ENCODE peak calls at places on chromosomes 3 and 15, in six cellular contexts. F is neural progenitor cell, U is MCF 10A, P is GM13977, G is PC-9, A is H9. V is an unnamed sample.

GRCh38 chr3:159637895-159638542 is 350.6 kb upstream of the IL12A start:
- DNase-seq in F (no peak), G (peak), P (no peak), A (no peak), U (peak), V (no peak)

GRCh38 chr3:49620728-49621127 is 53.4 kb upstream of the APEH start:
- DNase-seq in F (no peak), A (no peak), P (no peak), G (no peak), U (no peak), V (no peak)

GRCh38 chr3:78235841-78236240 is 1195.9 kb downstream of the ROBO2 start:
- DNase-seq in A (no peak), G (no peak), F (no peak), P (no peak), U (no peak), V (no peak)

GRCh38 chr15:31235298-31236183 is 91.1 kb upstream of the KLF13 start:
- DNase-seq in P (no peak), A (no peak), F (no peak), G (no peak), U (peak), V (no peak)

GRCh38 chr3:151923901-151924300 is 50.5 kb downstream of the SUCNR1 start:
- DNase-seq in F (no peak), U (peak), P (no peak), A (no peak), G (no peak), V (no peak)

GRCh38 chr3:188448813-188449212 is 294.9 kb downstream of the LPP start:
- DNase-seq in F (no peak), A (no peak), G (no peak), U (no peak), P (no peak), V (no peak)

GRCh38 chr3:133413166-133414020 is 13.5 kb downstream of the BFSP2 start:
- DNase-seq in F (peak), U (no peak), A (no peak), P (no peak), G (peak), V (no peak)

GRCh38 chr15:44584162-44584749 is 47.3 kb downstream of the EIF3J start:
- DNase-seq in F (peak), P (no peak), G (peak), U (peak), A (peak), V (peak)

GRCh38 chr3:62768896-62769295 is 106.3 kb downstream of the CADPS start:
- DNase-seq in U (no peak), G (no peak), A (no peak), P (no peak), F (no peak), V (no peak)

GRCh38 chr15:57663262-57663661 is 43.3 kb upstream of the POLR2M start:
- DNase-seq in A (no peak), G (no peak), F (no peak), P (no peak), U (no peak), V (no peak)

GRCh38 chr3:27633224-27633545 is 88.9 kb downstream of the EOMES start:
- DNase-seq in G (no peak), F (no peak), U (no peak), A (no peak), P (no peak), V (no peak)

GRCh38 chr3:47108546-47108945 is 55.4 kb downstream of the SETD2 start:
- DNase-seq in U (no peak), G (no peak), P (no peak), A (peak), F (peak), V (no peak)

GRCh38 chr15:77541421-77542181 is 91.1 kb downstream of the LINGO1 start:
- DNase-seq in F (peak), U (no peak), G (no peak), P (no peak), A (no peak), V (no peak)

GRCh38 chr3:122572940-122573412 is 4.5 kb upstream of the PARP15 start:
- DNase-seq in U (peak), F (peak), A (peak), P (no peak), G (peak), V (no peak)

GRCh38 chr3:53230041-53230621 is 25.7 kb downstream of the TKT start:
- DNase-seq in U (no peak), G (no peak), F (no peak), P (no peak), A (peak), V (peak)

GRCh38 chr15:74302821-74303359 is 64.6 kb downstream of the CYP11A1 start:
- DNase-seq in A (peak), U (peak), F (peak), P (peak), G (no peak), V (peak)

GRCh38 chr15:32694222-32694983 is 23.4 kb upstream of the GREM1 start:
- DNase-seq in P (no peak), G (no peak), A (no peak), U (no peak), F (no peak), V (no peak)

GRCh38 chr15:88202231-88202630 is 54.3 kb downstream of the NTRK3 start:
- DNase-seq in G (no peak), P (no peak), U (no peak), A (no peak), F (no peak), V (no peak)

GRCh38 chr15:101534376-101534970 is 45.0 kb upstream of the PCSK6 start:
- DNase-seq in A (peak), U (no peak), F (peak), G (no peak), P (no peak), V (no peak)

GRCh38 chr15:51751687-51752683 is 588 bp downstream of the TMOD2 start:
- DNase-seq in G (no peak), F (peak), P (peak), U (no peak), A (peak), V (peak)

GRCh38 chr15:79989682-79990081 is 18.7 kb upstream of the BCL2A1 start:
- DNase-seq in A (no peak), P (no peak), G (peak), F (no peak), U (peak), V (no peak)

GRCh38 chr3:8460050-8460708 is 41.4 kb upstream of the LMCD1 start:
- DNase-seq in U (no peak), F (no peak), A (no peak), P (no peak), G (no peak), V (no peak)

GRCh38 chr3:108030915-108031425 is 59.9 kb downstream of the CD47 start:
- DNase-seq in F (no peak), P (no peak), A (no peak), G (no peak), U (no peak), V (no peak)

GRCh38 chr15:65856821-65857455 is 12.4 kb upstream of the RAB11A start:
- DNase-seq in F (peak), A (peak), U (peak), P (peak), G (peak), V (peak)

GRCh38 chr15:29064731-29065130 is 179.0 kb downstream of the APBA2 start:
- DNase-seq in A (no peak), U (no peak), P (no peak), F (no peak), G (no peak), V (no peak)

GRCh38 chr3:116135462-116135861 is 309.8 kb downstream of the LSAMP start:
- DNase-seq in U (no peak), P (no peak), F (no peak), A (no peak), G (no peak), V (no peak)

GRCh38 chr15:47332481-47332880 is 384.8 kb upstream of the SEMA6D start:
- DNase-seq in F (no peak), P (no peak), U (no peak), A (no peak), G (no peak), V (peak)

GRCh38 chr3:52047295-52047960 is 8.9 kb downstream of the DUSP7 start:
- DNase-seq in A (no peak), P (no peak), F (no peak), G (no peak), U (peak), V (no peak)

GRCh38 chr15:68781766-68782588 is 38.7 kb downstream of the ANP32A start:
- DNase-seq in P (no peak), A (peak), U (no peak), F (no peak), G (no peak), V (peak)

GRCh38 chr3:42827654-42828053 is 18.4 kb downstream of the ACKR2 start:
- DNase-seq in G (peak), A (no peak), F (no peak), U (no peak), P (no peak), V (no peak)

GRCh38 chr3:12662593-12663310 is 1.2 kb downstream of the RAF1 start:
- DNase-seq in F (peak), G (no peak), A (no peak), P (no peak), U (peak), V (peak)

GRCh38 chr3:106765342-106765741 is 611.9 kb upstream of the CCDC54 start:
- DNase-seq in F (no peak), P (no peak), G (peak), U (peak), A (no peak), V (no peak)

GRCh38 chr15:90004671-90005070 is 3.5 kb downstream of the ZNF710 start:
- DNase-seq in G (peak), A (no peak), F (no peak), U (peak), P (no peak), V (no peak)

GRCh38 chr15:72915843-72916242 is 132.3 kb upstream of the ADPGK start:
- DNase-seq in P (no peak), A (no peak), F (no peak), U (no peak), G (no peak), V (no peak)

GRCh38 chr15:72907733-72908132 is 124.2 kb upstream of the ADPGK start:
- DNase-seq in A (no peak), P (no peak), G (no peak), F (no peak), U (no peak), V (no peak)

GRCh38 chr15:72916939-72917338 is 133.4 kb upstream of the ADPGK start:
- DNase-seq in U (peak), A (no peak), G (no peak), P (no peak), F (no peak), V (no peak)

GRCh38 chr15:72912121-72912520 is 128.6 kb upstream of the ADPGK start:
- DNase-seq in G (no peak), F (no peak), A (no peak), P (no peak), U (no peak), V (peak)

GRCh38 chr15:72911658-72912057 is 128.1 kb upstream of the ADPGK start:
- DNase-seq in P (no peak), G (no peak), A (no peak), F (no peak), U (no peak), V (no peak)
- TF ChIP-seq CTCF in P (no peak), G (no peak), A (no peak), F (no peak), U (no peak), V (no peak)

DNA sequence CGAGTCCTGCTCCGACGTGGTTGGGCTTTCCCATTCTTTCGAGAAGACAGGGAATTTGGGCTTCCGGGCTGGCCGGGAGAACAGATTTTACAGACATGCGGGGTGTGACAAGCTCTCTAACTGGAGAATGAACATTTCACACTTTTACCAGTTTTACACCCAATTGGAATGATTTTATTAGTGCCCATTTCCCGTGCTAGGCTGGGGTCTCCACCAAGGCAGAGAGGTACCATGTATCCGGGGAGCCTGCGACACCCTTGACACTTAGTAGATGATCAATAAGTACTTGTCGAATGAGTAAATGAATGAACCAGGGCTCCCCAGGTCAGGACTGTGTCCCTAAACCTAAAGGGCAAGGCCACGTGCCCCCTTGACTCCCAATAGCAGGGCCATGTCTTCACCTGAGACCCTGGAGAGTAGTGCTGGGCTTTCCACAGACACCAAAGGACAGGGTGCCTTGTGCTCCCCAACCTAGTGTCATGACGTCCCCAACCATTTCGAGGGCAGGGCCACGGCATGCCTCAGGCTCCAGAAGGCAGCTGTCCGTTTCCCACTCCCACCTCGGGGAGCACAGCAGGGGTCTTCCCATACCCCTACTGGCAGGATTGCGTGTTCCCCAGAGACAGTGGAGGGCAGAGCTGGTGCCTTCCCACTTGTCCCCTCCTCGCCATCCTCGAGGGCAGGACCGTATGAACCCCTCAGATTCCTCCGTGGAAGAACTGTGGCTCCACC is 680 bp upstream of the MYD88 start:
- DNase-seq in F (peak), P (peak), A (peak), G (no peak), U (no peak), V (no peak)
- TF ChIP-seq CTCF in F (peak), P (no peak), A (peak), G (no peak), U (no peak), V (no peak)

GRCh38 chr15:95760508-95760907 is 570.0 kb upstream of the NR2F2 start:
- DNase-seq in U (peak), P (no peak), G (no peak), F (peak), A (peak), V (peak)
- TF ChIP-seq CTCF in U (no peak), P (no peak), G (no peak), F (peak), A (peak), V (peak)

GRCh38 chr15:70213779-70214178 is 116.1 kb upstream of the TLE3 start:
- DNase-seq in G (no peak), U (no peak), P (no peak), A (peak), F (no peak), V (no peak)

GRCh38 chr15:70212963-70213315 is 115.2 kb upstream of the TLE3 start:
- DNase-seq in G (no peak), U (no peak), F (no peak), P (no peak), A (peak), V (no peak)

GRCh38 chr15:70214941-70215635 is 117.4 kb upstream of the TLE3 start:
- DNase-seq in U (no peak), P (no peak), G (no peak), F (no peak), A (no peak), V (no peak)

GRCh38 chr15:70215951-70216350 is 118.2 kb upstream of the TLE3 start:
- DNase-seq in A (no peak), P (no peak), F (no peak), U (no peak), G (no peak), V (no peak)

GRCh38 chr15:70214266-70214665 is 116.5 kb upstream of the TLE3 start:
- DNase-seq in U (no peak), F (no peak), P (no peak), A (peak), G (no peak), V (peak)
- TF ChIP-seq CTCF in U (no peak), F (no peak), P (no peak), A (peak), G (peak), V (peak)

GRCh38 chr3:141370065-141370533 is 1.8 kb downstream of the ZBTB38 start:
- DNase-seq in G (peak), P (peak), F (peak), U (peak), A (peak), V (peak)
- TF ChIP-seq CTCF in G (no peak), P (peak), F (peak), U (no peak), A (peak), V (peak)

GRCh38 chr15:83734487-83734886 is 80.6 kb downstream of the ADAMTSL3 start:
- DNase-seq in F (peak), U (peak), G (peak), P (no peak), A (peak), V (peak)
- TF ChIP-seq CTCF in F (peak), U (peak), G (no peak), P (peak), A (peak), V (peak)

DNA sequence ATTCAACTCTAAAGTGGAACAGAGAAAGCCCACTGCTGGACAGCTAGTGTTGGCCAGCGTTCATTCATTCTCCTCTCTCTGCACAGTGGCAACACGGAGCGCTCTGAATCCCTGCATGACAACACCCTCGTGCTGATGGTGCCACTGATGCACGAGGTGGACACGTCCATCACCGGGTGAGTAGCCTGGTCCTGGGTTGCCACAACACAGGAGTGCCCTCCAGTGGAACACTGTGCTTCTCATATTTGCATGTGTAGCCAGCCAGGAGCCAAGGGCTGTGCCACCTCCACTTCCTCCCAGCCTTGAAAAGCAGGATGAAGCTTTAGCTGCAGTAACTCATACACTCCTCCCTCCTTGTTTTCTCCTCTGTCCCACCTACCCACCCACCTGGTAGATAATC is 120.0 kb upstream of the CTDSPL start:
- DNase-seq in U (peak), P (no peak), A (no peak), G (no peak), F (peak), V (peak)
- TF ChIP-seq CTCF in U (peak), P (no peak), A (no peak), G (no peak), F (peak), V (peak)

GRCh38 chr3:119492128-119492527 is 6.2 kb upstream of the TIMMDC1 start:
- DNase-seq in A (no peak), F (no peak), G (no peak), U (no peak), P (no peak), V (no peak)

GRCh38 chr3:119485563-119485962 is 12.8 kb upstream of the TIMMDC1 start:
- DNase-seq in G (no peak), A (no peak), F (no peak), P (no peak), U (no peak), V (no peak)

GRCh38 chr3:119494597-119494996 is 3.8 kb upstream of the TIMMDC1 start:
- DNase-seq in U (no peak), A (no peak), G (no peak), F (no peak), P (no peak), V (no peak)

GRCh38 chr3:119492810-119493209 is 5.5 kb upstream of the TIMMDC1 start:
- DNase-seq in A (no peak), U (no peak), G (no peak), P (no peak), F (no peak), V (no peak)

DNA sequence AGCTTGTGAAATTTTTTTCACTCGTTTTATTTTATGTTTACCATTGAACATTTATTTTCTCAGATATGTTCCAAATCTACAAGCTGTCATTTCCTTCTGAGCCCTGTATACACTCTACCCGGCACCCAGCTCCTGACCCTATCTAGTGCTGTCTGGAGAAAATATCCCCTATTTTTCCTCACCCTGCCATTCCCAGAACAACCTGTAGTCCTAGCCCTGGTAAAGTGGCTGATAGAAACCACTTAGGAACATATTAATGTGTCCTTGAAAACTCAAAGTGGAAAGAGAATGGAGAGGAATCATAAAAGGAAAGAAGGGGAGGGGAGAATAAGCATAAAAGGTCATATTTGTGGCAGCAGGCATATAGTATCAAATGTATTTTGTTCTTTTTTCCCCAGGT is 8.2 kb upstream of the TIMMDC1 start:
- DNase-seq in G (no peak), F (no peak), P (no peak), U (no peak), A (no peak), V (no peak)
- TF ChIP-seq CTCF in G (no peak), F (no peak), P (no peak), U (no peak), A (peak), V (no peak)